ENCODE peak calls at places on chromosomes 4 and X, in four cellular contexts. P is neural progenitor cell, C is ascending aorta, A is GM23338. X is an unnamed sample. For H3K4me1, the result is how much of the 10 kb centered on the place peaks cover.

GRCh38 chrX:148043456-148043855 is 62.3 kb downstream of the FMR1NB start:
- DNase-seq in P (no peak), C (no peak), A (no peak), X (no peak)

GRCh38 chrX:122546269-122546668 is 637.8 kb upstream of the GRIA3 start:
- DNase-seq in P (no peak), C (no peak), A (no peak), X (no peak)

GRCh38 chrX:41922125-41922521 is 1.2 kb downstream of the CASK start:
- DNase-seq in P (peak), C (no peak), A (no peak), X (no peak)

GRCh38 chr4:152678841-152679240 is 956 bp downstream of the TMEM154 start:
- DNase-seq in P (peak), C (no peak), A (no peak), X (no peak)

GRCh38 chr4:16032382-16032743 is 51.5 kb downstream of the PROM1 start:
- DNase-seq in P (no peak), C (no peak), A (no peak), X (no peak)

GRCh38 chrX:106897259-106897658 is 5.9 kb downstream of the RIPPLY1 start:
- DNase-seq in P (no peak), C (no peak), A (no peak), X (no peak)

GRCh38 chr4:65046496-65047101 is 623.7 kb downstream of the EPHA5 start:
- DNase-seq in P (no peak), C (no peak), A (no peak), X (no peak)

GRCh38 chr4:104429150-104429741 is 65.4 kb downstream of the CXXC4 start:
- DNase-seq in P (no peak), C (no peak), A (no peak), X (no peak)

GRCh38 chrX:24426340-24426913 is 38.7 kb upstream of the PDK3 start:
- DNase-seq in P (peak), C (no peak), A (peak), X (peak)

GRCh38 chr4:38523524-38524448 is 140.2 kb upstream of the KLF3 start:
- DNase-seq in P (no peak), C (no peak), A (no peak), X (no peak)

GRCh38 chr4:67918428-67918827 is 34.6 kb upstream of the TMPRSS11D start:
- DNase-seq in P (peak), C (no peak), A (peak), X (no peak)

GRCh38 chr4:8232748-8233147 is 33.7 kb downstream of the SH3TC1 start:
- DNase-seq in P (no peak), C (no peak), A (no peak), X (no peak)

GRCh38 chr4:24778427-24779225 is 16.7 kb upstream of the SOD3 start:
- DNase-seq in P (no peak), C (no peak), A (no peak), X (no peak)

GRCh38 chr4:186149872-186150271 is 41.5 kb upstream of the CYP4V2 start:
- DNase-seq in P (peak), C (no peak), A (peak), X (no peak)
- H3K4me3 ChIP-seq in P (no peak), C (no peak), A (no peak), X (no peak)

GRCh38 chr4:57043304-57044251 is 64.9 kb downstream of the POLR2B start:
- DNase-seq in P (no peak), C (no peak), A (no peak), X (no peak)
- H3K4me1 ChIP-seq in P (under half), C (half or more), A (under half), X (under half)

GRCh38 chr4:86960557-86960959 is 25.7 kb downstream of the AFF1 start:
- DNase-seq in P (peak), C (no peak), A (no peak), X (no peak)

GRCh38 chr4:86959588-86960500 is 25.0 kb downstream of the AFF1 start:
- DNase-seq in P (peak), C (no peak), A (peak), X (no peak)

GRCh38 chr4:86961103-86961502 is 26.3 kb downstream of the AFF1 start:
- DNase-seq in P (no peak), C (no peak), A (no peak), X (no peak)

GRCh38 chr4:86955888-86956451 is 21.2 kb downstream of the AFF1 start:
- DNase-seq in P (no peak), C (no peak), A (no peak), X (no peak)

DNA sequence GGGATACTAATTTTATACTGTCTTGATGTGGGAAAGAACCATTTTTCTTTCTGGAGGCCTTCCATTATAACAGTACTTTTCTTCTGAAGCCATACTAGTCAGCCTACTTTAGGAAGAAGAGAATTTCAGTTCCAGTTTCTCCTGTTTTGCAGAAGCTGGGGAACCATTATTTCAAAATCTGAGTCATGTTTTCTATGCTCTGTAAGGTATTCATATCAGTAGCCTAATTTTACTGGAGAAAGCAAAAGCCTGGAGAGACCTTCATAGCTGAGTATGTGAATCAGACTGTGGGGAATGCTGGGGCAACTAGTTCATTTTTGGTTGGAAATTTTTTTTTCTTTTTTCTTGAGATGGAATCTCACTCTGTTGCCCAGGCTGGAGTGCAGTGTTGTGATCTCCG is 22.4 kb downstream of the AFF1 start:
- DNase-seq in P (no peak), C (no peak), A (no peak), X (no peak)
- H3K4me3 ChIP-seq in P (no peak), C (no peak), A (no peak), X (no peak)

DNA sequence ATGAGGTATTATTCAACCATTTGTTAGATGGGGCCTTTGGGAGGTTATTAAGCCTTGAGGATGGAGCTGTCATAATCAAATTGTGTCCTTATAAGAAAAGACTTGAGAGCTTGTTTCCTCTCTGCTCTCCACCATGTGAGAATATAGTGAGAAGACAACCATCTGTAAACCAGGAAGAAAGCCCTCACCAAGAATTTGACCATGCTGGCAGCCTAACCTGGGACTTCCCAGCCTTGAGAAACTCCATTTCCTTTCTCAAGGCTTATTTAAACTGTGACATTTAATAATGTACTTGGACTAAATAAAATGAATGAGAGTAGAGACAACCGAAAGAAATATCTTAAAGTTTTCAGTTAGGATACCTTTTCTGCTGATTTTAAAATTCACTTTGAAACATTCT is 83.7 kb upstream of the GC start:
- DNase-seq in P (no peak), C (no peak), A (no peak), X (no peak)
- H3K4me1 ChIP-seq in P (under half), C (under half), A (under half), X (under half)

GRCh38 chr4:119218093-119218492 is 5.6 kb downstream of the USP53 start:
- DNase-seq in P (no peak), C (no peak), A (no peak), X (no peak)
- H3K4me3 ChIP-seq in P (no peak), C (no peak), A (no peak), X (no peak)

X was measured in RWPE2.